ENCODE peak calls at places on chromosomes 1 and 21, in six cellular contexts. N is breast epithelium, L is Calu3, R is thoracic aorta, G is GM13976, F is heart left ventricle. W is an unnamed sample.

GRCh38 chr1:25797939-25798338 is 2.1 kb upstream of the SELENON start:
- DNase-seq in G (no peak), N (no peak), R (no peak), F (peak), L (peak), W (no peak)

GRCh38 chr1:228341814-228342626 is 64.6 kb downstream of the TRIM11 start:
- DNase-seq in N (peak), R (no peak), L (peak), G (no peak), F (peak), W (no peak)

GRCh38 chr1:112807117-112807516 is 92.0 kb upstream of the PPM1J start:
- DNase-seq in R (no peak), F (no peak), N (no peak), L (peak), G (no peak), W (no peak)

GRCh38 chr1:175448467-175448866 is 255.9 kb upstream of the KIAA0040 start:
- DNase-seq in G (no peak), N (no peak), F (no peak), L (no peak), R (no peak), W (no peak)

GRCh38 chr1:204983881-204984280 is 59.1 kb upstream of the CNTN2 start:
- DNase-seq in N (no peak), F (no peak), G (no peak), R (no peak), L (no peak), W (no peak)

GRCh38 chr1:109807822-109808680 is 44.3 kb upstream of the EPS8L3 start:
- DNase-seq in N (peak), G (no peak), F (no peak), L (peak), R (no peak), W (peak)

GRCh38 chr1:214740471-214740870 is 137.5 kb downstream of the CENPF start:
- DNase-seq in F (no peak), N (no peak), R (no peak), G (no peak), L (no peak), W (no peak)

GRCh38 chr1:42925132-42925769 is 33.4 kb downstream of the SLC2A1 start:
- DNase-seq in R (no peak), N (no peak), L (no peak), G (peak), F (no peak), W (no peak)

GRCh38 chr1:233625087-233625486 is 11.2 kb downstream of the KCNK1 start:
- DNase-seq in R (no peak), L (no peak), N (no peak), F (no peak), G (no peak), W (no peak)

GRCh38 chr1:54951810-54952226 is 28.6 kb upstream of the TMEM61 start:
- DNase-seq in R (no peak), F (no peak), G (no peak), N (no peak), L (no peak), W (no peak)
- TF ChIP-seq CTCF in R (no peak), F (no peak), G (no peak), N (no peak), L (no peak), W (no peak)

GRCh38 chr1:15734901-15735300 is 1.2 kb upstream of the SLC25A34 start:
- DNase-seq in G (no peak), F (no peak), R (no peak), N (no peak), L (no peak), W (no peak)

GRCh38 chr1:15736666-15737229 is 690 bp downstream of the SLC25A34 start:
- DNase-seq in G (no peak), N (no peak), L (no peak), F (peak), R (no peak), W (no peak)

GRCh38 chr1:15736035-15736665 is at the start of gene SLC25A34:
- DNase-seq in N (no peak), F (peak), R (no peak), G (no peak), L (no peak), W (no peak)

GRCh38 chr1:15734296-15734695 is 1.8 kb upstream of the SLC25A34 start:
- DNase-seq in G (no peak), F (no peak), N (no peak), R (no peak), L (no peak), W (no peak)

DNA sequence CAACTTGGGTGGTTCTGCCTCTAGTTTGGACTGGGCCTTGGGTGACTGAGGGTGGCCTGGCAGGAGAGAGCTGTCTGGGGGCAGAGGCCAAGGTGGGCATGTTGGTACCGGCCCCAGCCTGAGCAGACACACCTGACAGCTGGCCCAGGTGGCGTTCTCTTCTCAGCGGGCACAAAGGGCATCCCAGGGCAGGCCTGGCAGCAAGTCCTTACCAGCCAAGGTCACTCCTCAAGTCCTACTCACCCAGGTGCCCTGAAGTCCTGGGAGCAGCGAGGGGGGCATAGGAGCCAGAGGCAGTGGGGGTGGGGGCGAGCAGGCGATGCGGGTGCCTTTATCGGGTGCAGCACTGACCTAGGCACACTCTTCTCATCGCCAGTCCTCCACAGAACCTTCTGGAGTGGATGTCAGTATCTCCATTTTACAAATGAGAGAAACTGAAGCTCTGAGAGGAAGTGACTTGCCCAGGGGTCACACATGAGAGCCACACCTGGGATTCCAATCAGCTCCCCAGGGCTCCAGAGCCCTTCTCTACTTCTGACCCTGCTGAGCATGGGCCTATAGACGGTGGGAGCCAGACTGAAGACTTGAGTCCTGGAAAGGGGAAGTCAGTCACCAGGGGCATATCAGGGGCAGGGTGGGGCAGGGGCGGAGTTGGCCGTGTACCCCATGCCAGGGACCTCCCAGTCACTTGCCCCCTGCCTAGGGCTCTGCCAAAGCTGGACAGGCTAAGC is 589 bp upstream of the SLC25A34 start:
- DNase-seq in R (no peak), F (peak), N (no peak), L (no peak), G (no peak), W (no peak)
- TF ChIP-seq CTCF in R (no peak), F (no peak), N (no peak), L (no peak), G (no peak), W (no peak)

GRCh38 chr1:80447533-80447932 is 1353.2 kb upstream of the ADGRL2 start:
- DNase-seq in L (no peak), G (no peak), N (no peak), F (no peak), R (no peak), W (no peak)
- TF ChIP-seq CTCF in L (no peak), G (no peak), N (no peak), F (no peak), R (no peak), W (no peak)

DNA sequence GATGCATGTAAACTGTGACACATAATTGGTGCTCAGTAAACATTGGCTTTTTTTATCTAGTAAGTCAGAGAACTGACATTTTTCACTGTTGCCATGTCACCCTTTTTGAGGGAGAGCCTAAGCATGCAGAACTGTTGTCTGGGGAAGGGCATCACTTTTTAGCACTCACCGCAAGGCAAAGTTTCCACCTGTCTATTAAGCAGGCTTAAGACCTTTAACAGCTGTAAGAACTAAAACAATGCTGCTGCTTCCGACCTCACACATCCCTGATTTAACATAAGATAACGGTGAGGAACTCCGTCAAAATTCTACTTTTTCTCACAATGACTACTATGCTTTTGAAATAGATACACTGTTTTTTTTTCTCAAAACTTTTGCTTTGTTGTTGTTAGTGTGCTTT is 554.8 kb downstream of the NUF2 start:
- DNase-seq in G (no peak), R (no peak), F (no peak), L (no peak), N (no peak), W (no peak)
- TF ChIP-seq CTCF in G (no peak), R (no peak), F (no peak), L (no peak), N (no peak), W (no peak)

GRCh38 chr21:32771134-32771523 is 426 bp downstream of the PAXBP1 start:
- DNase-seq in N (peak), L (peak), F (peak), R (no peak), G (peak), W (no peak)
- TF ChIP-seq CTCF in N (no peak), L (no peak), F (no peak), R (no peak), G (no peak), W (no peak)

DNA sequence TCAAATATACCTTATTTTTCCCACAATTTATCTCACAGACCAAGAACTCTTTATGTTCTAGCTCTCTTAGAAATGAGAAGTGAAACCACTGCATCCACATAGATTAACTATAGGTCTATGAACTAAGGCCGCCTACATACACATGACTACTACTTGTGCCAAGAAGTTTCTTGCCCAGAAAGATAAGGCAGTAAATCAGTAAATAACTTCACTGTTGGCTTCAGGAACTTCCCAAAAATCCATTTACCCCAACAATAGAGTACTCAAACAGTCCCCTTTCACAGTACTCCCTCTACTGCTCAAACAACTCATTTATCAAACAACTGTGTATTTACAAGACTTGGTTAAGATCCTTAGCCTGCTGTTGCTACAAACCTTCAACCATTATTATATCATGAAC is 96.5 kb downstream of the NME7 start:
- DNase-seq in G (peak), F (no peak), R (no peak), N (no peak), L (no peak), W (no peak)
- TF ChIP-seq CTCF in G (no peak), F (no peak), R (no peak), N (no peak), L (peak), W (no peak)

DNA sequence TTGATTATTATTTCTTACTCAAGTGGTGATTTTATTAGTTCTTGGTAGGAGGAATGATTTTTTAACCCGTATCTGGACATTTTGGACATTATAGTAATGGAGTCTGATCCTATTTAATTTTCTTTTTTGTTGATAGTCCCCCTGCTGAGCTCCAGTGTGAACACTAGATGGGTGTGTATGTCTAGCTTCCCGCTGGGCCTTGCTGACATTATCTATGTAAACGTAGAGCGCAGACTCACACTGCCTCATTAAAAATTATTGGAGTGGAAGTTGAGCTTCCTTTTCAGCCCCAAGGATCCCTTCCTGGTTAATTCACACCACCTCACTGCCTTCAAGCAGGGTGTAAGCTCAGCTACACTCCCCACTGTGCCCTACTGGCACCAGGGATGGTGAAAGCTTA is 467.6 kb upstream of the PKN2 start:
- DNase-seq in F (no peak), R (no peak), N (no peak), G (no peak), L (no peak), W (no peak)
- TF ChIP-seq CTCF in F (no peak), R (no peak), N (no peak), G (no peak), L (no peak), W (no peak)